ENCODE peak calls at places on chromosomes 3 and 15, in four cellular contexts. F is ELF-1, A is fibroblast of mammary gland, G is KBM-7. B is an unnamed sample.

GRCh38 chr3:122559906-122560305 is 4.2 kb downstream of the PARP9 start:
- DNase-seq in G (no peak), A (no peak), F (no peak), B (no peak)

GRCh38 chr15:87707076-87707475 is 549.5 kb downstream of the NTRK3 start:
- DNase-seq in G (no peak), F (no peak), A (no peak), B (no peak)

GRCh38 chr3:58084788-58085543 is 76.7 kb downstream of the FLNB start:
- DNase-seq in A (no peak), G (no peak), F (no peak), B (no peak)

GRCh38 chr3:159239054-159239453 is 437.2 kb downstream of the MFSD1 start:
- DNase-seq in A (peak), G (no peak), F (no peak), B (no peak)

GRCh38 chr3:24299801-24300626 is 194.6 kb downstream of the THRB start:
- DNase-seq in G (no peak), F (no peak), A (peak), B (no peak)

GRCh38 chr3:157836022-157836421 is 270.2 kb downstream of the SHOX2 start:
- DNase-seq in A (no peak), G (no peak), F (no peak), B (no peak)

GRCh38 chr15:69548771-69549170 is 96.2 kb downstream of the RPLP1 start:
- DNase-seq in G (no peak), F (no peak), A (no peak), B (no peak)

GRCh38 chr3:87287025-87287424 is 10.6 kb upstream of the POU1F1 start:
- DNase-seq in A (peak), F (no peak), G (no peak), B (no peak)

GRCh38 chr15:40787344-40787841 is 17.6 kb downstream of the C15orf62 start:
- DNase-seq in G (peak), F (peak), A (peak), B (no peak)

GRCh38 chr15:63287109-63287508 is 9.7 kb downstream of the APH1B start:
- DNase-seq in A (peak), G (no peak), F (no peak), B (no peak)

GRCh38 chr3:179450901-179451334 is 352 bp downstream of the GNB4 start:
- DNase-seq in F (peak), G (peak), A (peak), B (no peak)

GRCh38 chr3:14369675-14370669 is 32.4 kb upstream of the SLC6A6 start:
- DNase-seq in A (no peak), G (no peak), F (peak), B (no peak)

GRCh38 chr3:169241928-169242751 is 421.4 kb downstream of the MECOM start:
- DNase-seq in F (peak), A (peak), G (no peak), B (no peak)